ENCODE peak calls at places on chromosomes 4 and X, in ten cellular contexts. M is sigmoid colon, I is choroid plexus epithelial cell, Z is OCI-LY7, B is NCI-H2081 treated with DMSO at 0.1 percent for 48 hours, T is cardiac fibroblast, Q is M059J, G is IMR-90, K is GM03348, U is prostate gland. R is an unnamed sample.

GRCh38 chr4:123120473-123120872 is 198.1 kb upstream of the NUDT6 start:
- DNase-seq in K (no peak), M (no peak), G (peak), Z (no peak), U (no peak), B (no peak), I (peak), T (peak), Q (peak), R (no peak)

GRCh38 chrX:125205084-125205917 is 114.4 kb upstream of the TEX13C start:
- DNase-seq in G (no peak), I (peak), M (peak), Q (peak), K (peak), Z (no peak), B (peak), U (peak), T (peak), R (peak)

GRCh38 chrX:47179221-47179927 is 14.3 kb upstream of the UBA1 start:
- DNase-seq in G (no peak), B (no peak), Q (peak), M (peak), U (no peak), K (peak), Z (no peak), I (peak), T (peak), R (no peak)

GRCh38 chrX:43813898-43814297 is 68.4 kb downstream of the MAOB start:
- DNase-seq in M (no peak), Z (no peak), G (no peak), Q (peak), B (no peak), T (peak), K (no peak), I (peak), U (no peak), R (no peak)

GRCh38 chrX:41300758-41301437 is 33.1 kb upstream of the DDX3X start:
- DNase-seq in B (no peak), U (no peak), Z (no peak), K (peak), I (peak), T (peak), G (peak), M (no peak), Q (peak), R (no peak)

GRCh38 chrX:21166302-21166982 is 207.8 kb upstream of the CNKSR2 start:
- DNase-seq in Q (no peak), Z (no peak), M (no peak), G (peak), U (no peak), K (peak), T (peak), B (no peak), I (peak), R (no peak)

GRCh38 chr4:154491731-154492249 is at the start of gene DCHS2:
- DNase-seq in U (no peak), G (no peak), M (peak), Q (no peak), K (peak), B (no peak), I (no peak), Z (no peak), T (no peak), R (peak)

GRCh38 chr4:15809058-15809457 is 30.9 kb downstream of the CD38 start:
- DNase-seq in U (no peak), T (no peak), M (no peak), B (no peak), K (no peak), I (no peak), G (no peak), Q (no peak), Z (peak), R (no peak)

GRCh38 chr4:125313497-125313896 is 1.3 kb upstream of the FAT4 start:
- DNase-seq in Q (peak), B (peak), Z (peak), K (peak), I (peak), M (peak), U (peak), T (peak), G (peak), R (peak)

GRCh38 chr4:37453004-37453360 is 208.4 kb downstream of the NWD2 start:
- DNase-seq in B (peak), M (no peak), Q (peak), T (peak), Z (peak), U (peak), G (peak), I (peak), K (peak), R (peak)

GRCh38 chr4:13544556-13545393 is 467 bp upstream of the NKX3-2 start:
- DNase-seq in I (peak), T (peak), G (peak), B (peak), U (peak), Z (peak), K (peak), Q (peak), M (peak), R (peak)

GRCh38 chrX:68146054-68146453 is 287.2 kb downstream of the OPHN1 start:
- DNase-seq in B (no peak), Q (peak), M (no peak), I (peak), G (peak), U (no peak), K (peak), Z (peak), T (peak), R (no peak)

GRCh38 chr4:41815478-41815877 is 67.0 kb upstream of the PHOX2B start:
- DNase-seq in B (no peak), T (no peak), M (no peak), I (no peak), U (no peak), G (no peak), K (no peak), Q (no peak), Z (no peak), R (no peak)

GRCh38 chr4:158873795-158874359 is 105.1 kb downstream of the FNIP2 start:
- DNase-seq in T (peak), I (peak), Z (no peak), Q (peak), K (peak), B (no peak), G (peak), M (no peak), U (no peak), R (no peak)

GRCh38 chr4:122875949-122876348 is 46.4 kb downstream of the NUDT6 start:
- DNase-seq in G (no peak), I (no peak), Q (no peak), U (no peak), B (no peak), Z (no peak), M (no peak), K (no peak), T (no peak), R (no peak)